ENCODE peak calls at places on chromosomes 16 and 17, in six cellular contexts. One of them, this sample, is unnamed.

GRCh38 chr16:50275428-50276127 is 9.2 kb downstream of the ADCY7 start:
- DNase-seq in AML-193: no peak
- DNase-seq in SHP77: no peak
- DNase-seq in heart right ventricle: no peak
- DNase-seq in epithelial cell of proximal tubule: no peak
- DNase-seq in GDM1: no peak
- DNase-seq in this sample: no peak

GRCh38 chr16:53912155-53912554 is 208.2 kb downstream of the FTO start:
- DNase-seq in AML-193: no peak
- DNase-seq in SHP77: no peak
- DNase-seq in heart right ventricle: no peak
- DNase-seq in epithelial cell of proximal tubule: no peak
- DNase-seq in GDM1: no peak
- DNase-seq in this sample: no peak

GRCh38 chr16:23504453-23505179 is 5.7 kb downstream of the GGA2 start:
- DNase-seq in AML-193: peak
- DNase-seq in SHP77: no peak
- DNase-seq in heart right ventricle: peak
- DNase-seq in epithelial cell of proximal tubule: peak
- DNase-seq in GDM1: no peak
- DNase-seq in this sample: no peak

GRCh38 chr16:73735018-73735417 is 561.6 kb upstream of the PSMD7 start:
- DNase-seq in AML-193: no peak
- DNase-seq in SHP77: no peak
- DNase-seq in heart right ventricle: no peak
- DNase-seq in epithelial cell of proximal tubule: peak
- DNase-seq in GDM1: no peak
- DNase-seq in this sample: no peak

GRCh38 chr17:45308840-45309239 is 8.0 kb downstream of the MAP3K14 start:
- DNase-seq in AML-193: no peak
- DNase-seq in SHP77: no peak
- DNase-seq in heart right ventricle: no peak
- DNase-seq in epithelial cell of proximal tubule: no peak
- DNase-seq in GDM1: no peak
- DNase-seq in this sample: no peak

GRCh38 chr16:85370881-85371651 is 242.1 kb upstream of the GSE1 start:
- DNase-seq in AML-193: no peak
- DNase-seq in SHP77: peak
- DNase-seq in heart right ventricle: no peak
- DNase-seq in epithelial cell of proximal tubule: no peak
- DNase-seq in GDM1: no peak
- DNase-seq in this sample: no peak

GRCh38 chr17:3032258-3033247 is 30.9 kb downstream of the OR1D5 start:
- DNase-seq in AML-193: no peak
- DNase-seq in SHP77: no peak
- DNase-seq in heart right ventricle: no peak
- DNase-seq in epithelial cell of proximal tubule: no peak
- DNase-seq in GDM1: no peak
- DNase-seq in this sample: no peak

GRCh38 chr17:64781013-64781392 is 118.9 kb upstream of the SMURF2 start:
- DNase-seq in AML-193: no peak
- DNase-seq in SHP77: no peak
- DNase-seq in heart right ventricle: no peak
- DNase-seq in epithelial cell of proximal tubule: no peak
- DNase-seq in GDM1: no peak
- DNase-seq in this sample: no peak

GRCh38 chr17:74526681-74527080 is 4.6 kb downstream of the CD300LB start:
- DNase-seq in AML-193: no peak
- DNase-seq in SHP77: no peak
- DNase-seq in heart right ventricle: no peak
- DNase-seq in epithelial cell of proximal tubule: no peak
- DNase-seq in GDM1: no peak
- DNase-seq in this sample: no peak

GRCh38 chr16:1311212-1311737 is 1.8 kb downstream of the UBE2I start:
- DNase-seq in AML-193: no peak
- DNase-seq in SHP77: no peak
- DNase-seq in heart right ventricle: no peak
- DNase-seq in epithelial cell of proximal tubule: no peak
- DNase-seq in GDM1: no peak
- DNase-seq in this sample: no peak

GRCh38 chr16:28596840-28597691 is at the start of gene SULT1A2:
- DNase-seq in AML-193: no peak
- DNase-seq in SHP77: no peak
- DNase-seq in heart right ventricle: no peak
- DNase-seq in epithelial cell of proximal tubule: peak
- DNase-seq in GDM1: no peak
- DNase-seq in this sample: no peak

GRCh38 chr16:68332411-68333121 is 21.7 kb downstream of the PRMT7 start:
- DNase-seq in AML-193: peak
- DNase-seq in SHP77: no peak
- DNase-seq in heart right ventricle: peak
- DNase-seq in epithelial cell of proximal tubule: no peak
- DNase-seq in GDM1: peak
- DNase-seq in this sample: peak

GRCh38 chr16:88468289-88469129 is 15.4 kb downstream of the ZFPM1 start:
- DNase-seq in AML-193: no peak
- DNase-seq in SHP77: no peak
- DNase-seq in heart right ventricle: no peak
- DNase-seq in epithelial cell of proximal tubule: no peak
- DNase-seq in GDM1: peak
- DNase-seq in this sample: peak

GRCh38 chr16:79261461-79261860 is 339.1 kb downstream of the MAF start:
- DNase-seq in AML-193: peak
- DNase-seq in SHP77: peak
- DNase-seq in heart right ventricle: peak
- DNase-seq in epithelial cell of proximal tubule: peak
- DNase-seq in GDM1: peak
- DNase-seq in this sample: peak

GRCh38 chr16:85055503-85056210 is 28.1 kb downstream of the KIAA0513 start:
- DNase-seq in AML-193: peak
- DNase-seq in SHP77: no peak
- DNase-seq in heart right ventricle: no peak
- DNase-seq in epithelial cell of proximal tubule: no peak
- DNase-seq in GDM1: peak
- DNase-seq in this sample: peak

GRCh38 chr17:45428954-45429337 is 3.7 kb downstream of the ARHGAP27 start:
- DNase-seq in AML-193: peak
- DNase-seq in SHP77: no peak
- DNase-seq in heart right ventricle: no peak
- DNase-seq in epithelial cell of proximal tubule: no peak
- DNase-seq in GDM1: no peak
- DNase-seq in this sample: no peak